ENCODE peak calls at places on chromosomes 3 and 15, in four cellular contexts. J is H9, O is mesenchymal stem cell, L is H1. V is an unnamed sample.
A peak's percentile ranks its signal among the peaks of the same experiment; 100 is the strongest.

GRCh38 chr3:50587806-50588758 is 18.8 kb downstream of the HEMK1 start:
- DNase-seq in J (no peak), O (no peak), L (no peak), V (no peak)

GRCh38 chr3:129530821-129531220 is 2.4 kb downstream of the RHO start:
- DNase-seq in J (no peak), O (no peak), L (no peak), V (no peak)

GRCh38 chr3:36701249-36701572 is 63.1 kb downstream of the DCLK3 start:
- DNase-seq in J (no peak), O (no peak), L (no peak), V (no peak)

GRCh38 chr15:31442203-31443090 is 115.8 kb downstream of the KLF13 start:
- DNase-seq in J (no peak), O (peak; percentile 90), L (no peak), V (no peak)

GRCh38 chr3:184262166-184262926 is 993 bp upstream of the CAMK2N2 start:
- DNase-seq in J (peak; percentile 38), O (no peak), L (peak; percentile 58), V (no peak)

GRCh38 chr3:104214277-104214676 is 1152.4 kb upstream of the ALCAM start:
- DNase-seq in J (no peak), O (no peak), L (no peak), V (no peak)

GRCh38 chr15:93500155-93500554 is 411.1 kb upstream of the RGMA start:
- DNase-seq in J (no peak), O (no peak), L (no peak), V (no peak)

GRCh38 chr3:123152656-123153055 is 49.1 kb upstream of the SEC22A start:
- DNase-seq in J (no peak), O (no peak), L (no peak), V (no peak)

GRCh38 chr15:66621491-66622467 is 56.0 kb upstream of the LCTL start:
- DNase-seq in J (peak; percentile 71), O (no peak), L (peak; percentile 68), V (peak; percentile 41)

GRCh38 chr15:41125063-41125669 is 9.1 kb upstream of the INO80 start:
- DNase-seq in J (no peak), O (no peak), L (no peak), V (no peak)

GRCh38 chr3:171383206-171384018 is 76.8 kb downstream of the TNIK start:
- DNase-seq in J (no peak), O (peak; percentile 47), L (no peak), V (no peak)

DNA sequence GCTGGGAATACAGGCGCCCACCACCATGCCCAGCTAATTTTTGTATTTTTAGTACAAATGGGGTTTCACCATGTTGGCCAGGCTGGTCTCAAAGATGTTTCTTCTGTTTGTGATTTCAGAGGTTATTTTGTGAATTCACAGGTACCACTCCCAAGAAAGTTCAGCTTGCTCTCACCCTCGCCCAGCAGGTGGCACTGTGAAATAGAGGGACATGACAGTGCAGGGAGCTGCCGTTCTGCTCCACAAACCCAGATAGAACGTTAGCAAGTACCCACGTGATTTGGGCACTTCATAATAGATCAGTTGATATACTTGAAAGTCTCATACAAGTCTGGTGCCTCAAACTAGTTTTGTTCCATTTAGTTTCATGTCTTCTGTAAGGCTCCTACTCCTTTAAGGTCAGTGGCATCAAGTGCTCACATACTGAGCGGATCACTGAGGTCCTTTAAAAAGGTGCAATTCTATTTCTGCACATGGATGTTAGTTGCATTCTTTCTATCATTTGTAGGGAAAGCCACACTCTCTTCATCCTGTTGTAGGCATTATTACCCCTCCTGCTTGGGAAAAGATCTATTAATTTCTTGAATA is 45.4 kb downstream of the FILIP1L start:
- DNase-seq in J (peak; percentile 77), O (peak; percentile 75), L (peak; percentile 88), V (peak; percentile 51)
- H3K9ac ChIP-seq in J (no peak overlapping the region), O (peak overlapping the region; percentile 3), L (no peak overlapping the region), V (no peak overlapping the region)

GRCh38 chr15:44199393-44199792 is 4.3 kb upstream of the FRMD5 start:
- DNase-seq in J (no peak), O (no peak), L (no peak), V (no peak)

GRCh38 chr15:44188810-44189209 is 6.3 kb downstream of the FRMD5 start:
- DNase-seq in J (no peak), O (no peak), L (no peak), V (no peak)

GRCh38 chr15:44195151-44195740 is at the start of gene FRMD5:
- DNase-seq in J (peak; percentile 98), O (peak; percentile 93), L (peak; percentile 98), V (peak; percentile 96)

GRCh38 chr15:44193651-44194396 is 1.2 kb downstream of the FRMD5 start:
- DNase-seq in J (peak; percentile 59), O (peak; percentile 33), L (peak; percentile 62), V (peak; percentile 11)

DNA sequence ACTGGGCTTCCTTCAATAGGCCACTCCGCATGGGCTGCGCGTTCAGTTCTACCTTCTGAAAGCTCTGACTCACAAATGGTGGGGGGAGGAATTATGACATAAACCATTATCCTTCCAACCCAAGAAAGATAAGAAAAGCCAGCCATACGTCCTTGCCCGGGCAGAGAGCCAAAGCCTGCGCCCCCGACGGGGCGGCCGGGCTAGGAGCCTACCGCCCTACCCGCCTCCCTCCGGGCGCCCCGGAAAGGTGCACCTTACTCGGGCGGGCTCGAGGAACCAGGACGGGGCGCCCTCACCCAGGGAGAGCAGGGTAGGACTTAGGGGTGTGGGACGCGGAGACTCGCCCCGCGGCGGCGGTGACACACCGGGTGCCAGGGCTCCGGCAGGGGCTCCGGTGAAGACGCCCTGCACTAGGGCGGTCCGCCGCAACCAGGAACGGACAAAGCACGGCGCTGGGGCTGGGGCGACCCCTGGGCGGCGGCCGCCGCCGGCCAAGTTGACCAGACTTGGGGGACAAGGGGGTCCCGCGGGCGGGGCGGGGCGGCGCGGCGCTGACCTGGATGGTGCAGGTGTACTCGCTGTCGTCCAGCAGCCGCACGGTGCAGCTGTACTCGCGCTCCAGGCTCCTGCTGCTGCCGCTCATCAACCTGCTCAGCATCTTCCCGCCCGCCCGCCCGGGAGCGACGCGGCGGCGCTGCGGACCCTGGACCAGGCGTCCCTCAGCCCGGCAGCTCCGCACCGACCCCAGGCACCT is 497 bp downstream of the FRMD5 start:
- DNase-seq in J (no peak), O (peak; percentile 59), L (peak; percentile 78), V (peak; percentile 49)
- H2BK12ac ChIP-seq in J (no peak overlapping the region), O (no peak overlapping the region), L (no peak overlapping the region), V (no peak overlapping the region)

GRCh38 chr3:137046746-137047145 is 89.0 kb downstream of the IL20RB start:
- DNase-seq in J (no peak), O (no peak), L (no peak), V (no peak)
- H2AFZ ChIP-seq in J (no peak overlapping the region), O (no peak overlapping the region), L (peak overlapping the region; percentile 52), V (peak overlapping the region; percentile 76)

DNA sequence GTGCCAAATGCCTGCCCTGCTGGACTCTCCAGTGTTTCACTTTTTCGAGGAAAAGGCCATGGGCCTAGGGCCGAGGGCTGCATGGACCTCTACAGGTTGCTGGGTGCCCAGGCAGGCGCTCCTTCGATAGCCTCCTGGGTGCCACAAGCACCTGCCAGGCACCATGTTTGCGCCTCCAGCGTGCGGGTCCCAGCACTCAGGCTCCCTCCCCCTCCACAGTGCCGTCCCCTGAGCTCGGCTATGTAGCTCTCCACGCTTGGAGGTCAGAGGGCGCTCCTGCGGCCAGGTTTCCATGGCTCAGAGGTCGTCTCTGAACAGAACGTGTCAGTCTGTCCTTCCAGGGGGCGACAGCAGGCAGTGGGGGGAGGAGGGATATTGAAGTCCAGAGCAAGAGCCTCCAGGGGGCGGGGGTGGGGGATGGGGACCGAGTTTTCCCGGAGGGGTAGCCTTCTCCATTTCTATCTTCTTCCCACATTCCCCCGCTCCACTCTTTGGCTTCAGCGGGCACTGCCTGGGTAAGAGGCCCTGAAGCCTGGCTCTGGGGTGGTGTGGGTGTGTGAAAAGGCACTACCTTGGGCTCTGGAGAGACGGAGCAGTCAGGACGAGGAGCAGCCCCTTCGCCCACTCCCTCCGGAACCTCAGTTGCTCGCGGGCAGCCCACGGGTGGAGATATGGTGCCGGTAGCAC is 3.6 kb downstream of the ONECUT1 start:
- DNase-seq in J (peak; percentile 68), O (no peak), L (peak; percentile 71), V (peak; percentile 26)
- H3K9ac ChIP-seq in J (no peak overlapping the region), O (no peak overlapping the region), L (no peak overlapping the region), V (no peak overlapping the region)

DNA sequence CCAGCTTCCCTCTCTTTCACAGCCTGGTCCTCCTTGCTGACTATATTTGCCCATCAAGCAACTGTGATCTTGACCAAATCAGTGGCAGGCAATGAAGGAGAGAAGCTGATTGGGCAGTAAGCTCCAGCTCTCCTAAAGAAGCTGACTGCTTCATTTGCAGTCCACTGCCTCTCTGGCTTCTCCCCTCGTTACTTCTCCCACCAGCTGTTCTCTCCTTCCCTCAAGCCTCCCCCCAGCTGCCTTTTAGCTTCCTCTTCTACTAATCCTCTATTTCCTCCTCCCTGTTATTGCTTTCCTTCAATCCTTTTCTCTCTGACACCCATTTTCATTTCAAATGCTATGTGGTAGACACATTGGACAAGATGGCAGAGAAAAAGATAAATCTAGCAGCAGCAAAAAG is 474.7 kb upstream of the UBE2E2 start:
- DNase-seq in J (no peak), O (no peak), L (no peak), V (no peak)
- H2BK12ac ChIP-seq in J (no peak overlapping the region), O (no peak overlapping the region), L (no peak overlapping the region), V (no peak overlapping the region)

GRCh38 chr15:59594991-59595390 is 16.6 kb upstream of the GCNT3 start:
- DNase-seq in J (no peak), O (no peak), L (no peak), V (no peak)
- H2AFZ ChIP-seq in J (no peak overlapping the region), O (no peak overlapping the region), L (no peak overlapping the region), V (no peak overlapping the region)